ENCODE peak calls at places on chromosomes 2 and 18, in nine cellular contexts. U is stimulated activated CD8-positive, alpha-beta memory T cell treated with anti-CD3 and anti-CD28 coated beads, Interleukin-15, amount 100 ng/mL, for 4 hours; G is nucleus accumbens; V is CD4-positive, CD25-positive, alpha-beta regulatory T cell; C is cardiac fibroblast; O is PC-3; F is hippocampal formation; A is ACHN; B is left cardiac atrium. L is an unnamed sample.

GRCh38 chr2:112714836-112715631 is 5.8 kb upstream of the NT5DC4 start:
- DNase-seq in B (no peak), F (no peak), A (peak), U (no peak), O (peak), V (no peak), G (no peak), C (no peak), L (no peak)

GRCh38 chr18:57640236-57640635 is 18.6 kb upstream of the NARS1 start:
- DNase-seq in F (no peak), B (no peak), A (no peak), U (no peak), O (no peak), V (no peak), G (no peak), C (no peak), L (no peak)

GRCh38 chr2:75076088-75076487 is 117.6 kb downstream of the POLE4 start:
- DNase-seq in C (no peak), V (no peak), A (no peak), B (no peak), F (no peak), O (no peak), U (no peak), G (no peak), L (no peak)

GRCh38 chr2:63622751-63623150 is 34.0 kb downstream of the MDH1 start:
- DNase-seq in V (no peak), U (no peak), B (no peak), G (no peak), C (no peak), F (no peak), A (no peak), O (no peak), L (no peak)

GRCh38 chr2:67883316-67884080 is 179.3 kb downstream of the C1D start:
- DNase-seq in B (no peak), C (peak), A (no peak), U (no peak), V (no peak), O (no peak), G (no peak), F (no peak), L (no peak)

GRCh38 chr18:34592961-34593382 is 117.1 kb upstream of the DTNA start:
- DNase-seq in C (peak), A (peak), G (peak), B (peak), V (no peak), O (no peak), F (peak), U (no peak), L (no peak)

GRCh38 chr2:77270433-77270832 is 251.7 kb downstream of the LRRTM4 start:
- DNase-seq in V (no peak), O (no peak), U (no peak), C (no peak), G (no peak), F (no peak), A (no peak), B (no peak), L (no peak)

GRCh38 chr2:99944019-99944418 is 198.4 kb downstream of the AFF3 start:
- DNase-seq in A (no peak), V (no peak), O (no peak), B (no peak), G (no peak), C (no peak), F (no peak), U (no peak), L (no peak)

GRCh38 chr2:98253461-98254073 is 92.7 kb upstream of the CNGA3 start:
- DNase-seq in V (no peak), A (no peak), O (no peak), C (peak), U (no peak), B (no peak), G (no peak), F (peak), L (no peak)

GRCh38 chr18:61435064-61435652 is 101.9 kb downstream of the CDH20 start:
- DNase-seq in C (peak), F (no peak), O (peak), U (no peak), G (no peak), V (peak), B (no peak), A (peak), L (no peak)

GRCh38 chr2:154692927-154693326 is 5.6 kb upstream of the KCNJ3 start:
- DNase-seq in U (no peak), O (peak), V (no peak), A (no peak), G (no peak), C (peak), F (no peak), B (no peak), L (no peak)

GRCh38 chr18:3910507-3910906 is 460.5 kb downstream of the TGIF1 start:
- DNase-seq in B (no peak), U (no peak), G (no peak), F (no peak), C (no peak), O (no peak), A (no peak), V (no peak), L (no peak)

GRCh38 chr2:85396531-85397470 is 13.4 kb downstream of the CAPG start:
- DNase-seq in V (no peak), U (no peak), C (no peak), B (no peak), O (peak), G (no peak), A (no peak), F (no peak), L (no peak)

GRCh38 chr2:150522269-150522668 is 34.8 kb upstream of the RND3 start:
- DNase-seq in F (no peak), V (no peak), C (no peak), U (no peak), O (no peak), G (no peak), A (no peak), B (no peak), L (no peak)

GRCh38 chr2:28507806-28508764 is 12.2 kb downstream of the PLB1 start:
- DNase-seq in B (no peak), V (peak), U (peak), O (peak), G (no peak), C (no peak), A (peak), F (no peak), L (no peak)

GRCh38 chr2:221573430-221574230 is 1.5 kb upstream of the EPHA4 start:
- DNase-seq in A (peak), C (peak), B (peak), V (peak), F (peak), U (peak), O (peak), G (peak), L (peak)

GRCh38 chr2:14137643-14138042 is 494.9 kb upstream of the LRATD1 start:
- DNase-seq in U (no peak), A (peak), B (no peak), F (no peak), G (no peak), C (no peak), V (no peak), O (peak), L (no peak)

GRCh38 chr2:95023222-95023597 is 2.3 kb upstream of the MAL start:
- DNase-seq in A (peak), G (no peak), B (no peak), C (no peak), U (no peak), F (no peak), O (peak), V (peak), L (peak)

GRCh38 chr2:225002039-225002655 is 40.1 kb downstream of the DOCK10 start:
- DNase-seq in C (peak), V (peak), G (no peak), A (peak), O (peak), U (no peak), F (peak), B (no peak), L (no peak)

GRCh38 chr18:49725809-49726514 is 87.4 kb downstream of the ACAA2 start:
- DNase-seq in U (no peak), A (peak), V (no peak), G (no peak), F (no peak), C (peak), O (peak), B (peak), L (no peak)

GRCh38 chr2:5982217-5982910 is 290.2 kb downstream of the SOX11 start:
- DNase-seq in B (no peak), C (no peak), U (no peak), F (no peak), A (no peak), O (no peak), V (no peak), G (no peak), L (no peak)

GRCh38 chr18:68705119-68705518 is 9.8 kb downstream of the TMX3 start:
- DNase-seq in C (no peak), B (no peak), F (no peak), V (no peak), U (no peak), A (no peak), G (no peak), O (no peak), L (no peak)

GRCh38 chr18:65592419-65592818 is 158.4 kb upstream of the CDH7 start:
- DNase-seq in F (no peak), B (no peak), V (no peak), U (no peak), A (no peak), O (peak), C (no peak), G (no peak), L (no peak)

GRCh38 chr18:2433366-2433765 is 137.9 kb downstream of the METTL4 start:
- DNase-seq in C (no peak), G (no peak), F (no peak), U (no peak), A (no peak), V (no peak), O (no peak), B (no peak), L (no peak)

GRCh38 chr2:14569294-14569693 is 63.2 kb upstream of the LRATD1 start:
- DNase-seq in O (peak), U (no peak), F (no peak), V (no peak), G (no peak), A (no peak), C (no peak), B (no peak), L (no peak)

GRCh38 chr2:68362069-68362468 is 3.0 kb upstream of the PLEK start:
- DNase-seq in B (peak), C (peak), V (peak), G (no peak), F (peak), U (peak), A (peak), O (peak), L (peak)

GRCh38 chr2:129729646-129730045 is 249.8 kb upstream of the RAB6C start:
- DNase-seq in V (no peak), O (no peak), A (no peak), C (no peak), B (no peak), U (no peak), F (no peak), G (no peak), L (no peak)

GRCh38 chr2:233387667-233388528 is 33.6 kb downstream of the DGKD start:
- DNase-seq in V (no peak), U (no peak), C (peak), F (peak), G (peak), O (no peak), A (peak), B (peak), L (no peak)